ENCODE peak calls at places on chromosomes 12 and 14, in eight cellular contexts. J is T-helper 9 cell, D is EL, R is AG09319, P is HTR-8/SVneo, Y is Peyer's patch, N is neural progenitor cell, W is dorsolateral prefrontal cortex. E is an unnamed sample.

GRCh38 chr12:99387661-99388060 is 259.9 kb upstream of the GARIN6 start:
- DNase-seq in W (no peak), D (no peak), P (no peak), Y (no peak), N (no peak), R (no peak), J (no peak), E (no peak)

GRCh38 chr12:27907766-27908165 is 64.8 kb downstream of the PTHLH start:
- DNase-seq in W (no peak), P (no peak), N (no peak), J (no peak), Y (no peak), R (no peak), D (peak), E (no peak)

GRCh38 chr12:53207042-53207441 is at the start of gene ITGB7:
- DNase-seq in J (peak), D (no peak), W (no peak), R (no peak), P (no peak), Y (peak), N (no peak), E (no peak)

GRCh38 chr14:54529811-54530210 is 20.1 kb downstream of the CGRRF1 start:
- DNase-seq in W (no peak), R (no peak), N (no peak), Y (no peak), D (peak), P (no peak), J (no peak), E (no peak)

GRCh38 chr12:5565933-5566632 is 134.2 kb downstream of the NTF3 start:
- DNase-seq in W (no peak), J (no peak), P (no peak), R (no peak), N (no peak), Y (no peak), D (peak), E (no peak)

GRCh38 chr12:117352260-117352659 is 9.2 kb downstream of the NOS1 start:
- DNase-seq in P (no peak), D (no peak), W (no peak), N (no peak), R (no peak), J (no peak), Y (no peak), E (no peak)

GRCh38 chr14:55451398-55451797 is 11.0 kb upstream of the TBPL2 start:
- DNase-seq in Y (no peak), R (no peak), J (no peak), W (no peak), N (no peak), P (no peak), D (no peak), E (no peak)

GRCh38 chr12:13474381-13474780 is 277.9 kb downstream of the EMP1 start:
- DNase-seq in Y (no peak), D (no peak), P (no peak), W (no peak), R (no peak), J (no peak), N (no peak), E (no peak)

GRCh38 chr12:41288188-41288811 is 100.2 kb downstream of the PDZRN4 start:
- DNase-seq in Y (no peak), W (no peak), J (no peak), R (no peak), P (no peak), N (no peak), D (no peak), E (no peak)

GRCh38 chr12:46661161-46661845 is 164.5 kb downstream of the SLC38A4 start:
- DNase-seq in W (no peak), Y (no peak), J (no peak), R (peak), N (peak), P (peak), D (peak), E (peak)

GRCh38 chr12:128008341-128008740 is 258.6 kb upstream of the TMEM132C start:
- DNase-seq in Y (no peak), J (no peak), D (peak), P (no peak), R (no peak), N (no peak), W (no peak), E (no peak)

GRCh38 chr14:78278464-78278863 is 108.3 kb downstream of the NRXN3 start:
- DNase-seq in N (no peak), J (no peak), W (no peak), R (no peak), P (no peak), Y (no peak), D (no peak), E (no peak)

GRCh38 chr12:113887906-113888305 is 78.2 kb downstream of the RBM19 start:
- DNase-seq in D (no peak), Y (no peak), P (no peak), J (no peak), R (no peak), N (no peak), W (no peak), E (no peak)

GRCh38 chr12:53115112-53115890 is 12.0 kb downstream of the SOAT2 start:
- DNase-seq in J (no peak), N (peak), Y (no peak), R (no peak), P (no peak), D (no peak), W (no peak), E (no peak)

GRCh38 chr12:56479625-56480024 is 8.3 kb downstream of the GLS2 start:
- DNase-seq in P (no peak), Y (no peak), W (no peak), N (no peak), R (no peak), J (no peak), D (no peak), E (no peak)

GRCh38 chr12:29768372-29768771 is 15.4 kb downstream of the TMTC1 start:
- DNase-seq in D (no peak), P (no peak), W (no peak), Y (no peak), J (no peak), R (no peak), N (no peak), E (no peak)

GRCh38 chr14:104817930-104818713 is 17.2 kb downstream of the ZBTB42 start:
- DNase-seq in J (no peak), N (no peak), W (no peak), R (no peak), Y (no peak), P (no peak), D (no peak), E (no peak)

GRCh38 chr12:52193991-52194390 is 2.2 kb upstream of the KRT80 start:
- DNase-seq in N (no peak), D (peak), R (no peak), Y (no peak), W (no peak), P (peak), J (no peak), E (no peak)

GRCh38 chr12:124233041-124233836 is 61.7 kb upstream of the RFLNA start:
- DNase-seq in Y (no peak), R (no peak), J (no peak), W (no peak), D (peak), P (peak), N (no peak), E (no peak)

GRCh38 chr14:23389396-23389795 is 12.6 kb downstream of the CMTM5 start:
- DNase-seq in R (no peak), J (no peak), Y (no peak), P (no peak), W (no peak), N (no peak), D (no peak), E (no peak)

GRCh38 chr12:119036878-119037493 is 55.6 kb downstream of the SRRM4 start:
- DNase-seq in J (no peak), N (peak), Y (no peak), P (peak), R (no peak), D (peak), W (peak), E (no peak)

GRCh38 chr12:53613821-53614220 is 12.4 kb downstream of the ATF7 start:
- DNase-seq in N (no peak), W (no peak), J (no peak), Y (no peak), P (no peak), R (no peak), D (no peak), E (no peak)

GRCh38 chr14:69441948-69442347 is 42.6 kb upstream of the PLEKHD1 start:
- DNase-seq in R (no peak), Y (no peak), P (no peak), W (no peak), J (no peak), N (no peak), D (no peak), E (no peak)

GRCh38 chr12:15644700-15645099 is 144.5 kb downstream of the EPS8 start:
- DNase-seq in J (no peak), N (no peak), R (no peak), P (no peak), D (peak), Y (no peak), W (no peak), E (no peak)

GRCh38 chr12:118237908-118238307 is 102.0 kb downstream of the PEBP1 start:
- DNase-seq in P (no peak), W (no peak), N (no peak), D (peak), Y (no peak), R (no peak), J (no peak), E (no peak)

GRCh38 chr12:123022205-123022604 is 41.7 kb downstream of the ARL6IP4 start:
- DNase-seq in D (no peak), R (no peak), W (no peak), P (no peak), N (no peak), J (no peak), Y (no peak), E (no peak)

GRCh38 chr14:64040044-64040443 is 187.2 kb downstream of the SYNE2 start:
- DNase-seq in P (no peak), Y (no peak), N (no peak), W (no peak), J (no peak), R (no peak), D (no peak), E (no peak)

GRCh38 chr12:109656681-109657262 is 56.9 kb upstream of the FAM222A start:
- DNase-seq in N (no peak), W (no peak), J (no peak), P (no peak), Y (no peak), D (no peak), R (no peak), E (no peak)

GRCh38 chr14:97977711-97978261 is 1180.6 kb downstream of the VRK1 start:
- DNase-seq in P (no peak), Y (peak), W (peak), R (no peak), N (no peak), J (peak), D (no peak), E (peak)

GRCh38 chr12:79023784-79024183 is 159.2 kb downstream of the SYT1 start:
- DNase-seq in W (no peak), N (no peak), R (no peak), D (no peak), J (no peak), Y (no peak), P (no peak), E (no peak)

GRCh38 chr14:35878272-35879140 is 52.4 kb downstream of the BRMS1L start:
- DNase-seq in P (peak), W (no peak), J (no peak), R (peak), Y (no peak), D (peak), N (no peak), E (no peak)

GRCh38 chr12:20438307-20438779 is 70.0 kb downstream of the PDE3A start:
- DNase-seq in Y (no peak), R (peak), N (no peak), D (peak), W (no peak), P (no peak), J (no peak), E (no peak)

GRCh38 chr12:50220357-50221061 is 53.3 kb upstream of the CERS5 start:
- DNase-seq in P (no peak), R (no peak), D (peak), J (no peak), W (no peak), Y (no peak), N (peak), E (no peak)

GRCh38 chr14:57273236-57273635 is 4.5 kb downstream of the AP5M1 start:
- DNase-seq in N (no peak), Y (no peak), R (no peak), J (no peak), P (no peak), W (no peak), D (no peak), E (no peak)

GRCh38 chr14:92846162-92846897 is 52.2 kb downstream of the GOLGA5 start:
- DNase-seq in Y (no peak), W (no peak), D (peak), P (peak), N (no peak), R (no peak), J (no peak), E (no peak)

GRCh38 chr14:89185919-89186849 is 230.8 kb downstream of the FOXN3 start:
- DNase-seq in D (peak), P (no peak), R (peak), Y (no peak), J (no peak), W (no peak), N (peak), E (no peak)